ENCODE peak calls at places on chromosomes 2 and 18, in eight cellular contexts. E is GM23248; T is CD8-positive, alpha-beta memory T cell; S is fibroblast of lung; B is IMR-90; U is cardiac muscle cell; C is H1; R is neuronal stem cell. H is an unnamed sample.

GRCh38 chr2:175463639-175464310 is 282.3 kb upstream of the ATP5MC3 start:
- DNase-seq in E (no peak), T (no peak), S (no peak), B (no peak), U (no peak), C (no peak), R (no peak), H (no peak)

GRCh38 chr2:158487419-158487818 is 30.7 kb downstream of the PKP4 start:
- DNase-seq in E (peak; percentile 74), T (no peak), S (peak; percentile 91), B (peak; percentile 85), U (peak; percentile 84), C (no peak), R (no peak), H (no peak)

GRCh38 chr2:201709049-201709448 is 10.6 kb upstream of the MPP4 start:
- DNase-seq in E (peak; percentile 16), T (no peak), S (no peak), B (no peak), U (no peak), C (no peak), R (no peak), H (no peak)

GRCh38 chr2:164600763-164601162 is 20.5 kb downstream of the GRB14 start:
- DNase-seq in E (no peak), T (no peak), S (no peak), B (no peak), U (no peak), C (no peak), R (no peak), H (no peak)

GRCh38 chr2:219530048-219530963 is 13.3 kb downstream of the CHPF start:
- DNase-seq in E (peak; percentile 90), T (peak; percentile 76), S (peak; percentile 81), B (peak; percentile 78), U (peak; percentile 88), C (peak; percentile 97), R (peak; percentile 82), H (peak; percentile 90)

GRCh38 chr2:21836766-21837543 is 713.2 kb downstream of the TDRD15 start:
- DNase-seq in E (no peak), T (no peak), S (peak; percentile 98), B (peak; percentile 95), U (peak; percentile 46), C (no peak), R (no peak), H (no peak)

GRCh38 chr2:25197336-25198208 is 29.2 kb upstream of the POMC start:
- DNase-seq in E (peak; percentile 25), T (no peak), S (no peak), B (peak; percentile 28), U (peak; percentile 47), C (no peak), R (no peak), H (no peak)

GRCh38 chr18:50558157-50558556 is 1.7 kb upstream of the MAPK4 start:
- DNase-seq in E (no peak), T (no peak), S (no peak), B (no peak), U (no peak), C (no peak), R (no peak), H (no peak)

GRCh38 chr2:1052671-1053270 is 102.1 kb downstream of the SNTG2 start:
- DNase-seq in E (peak; percentile 12), T (no peak), S (peak; percentile 57), B (peak; percentile 79), U (peak; percentile 55), C (no peak), R (no peak), H (no peak)

GRCh38 chr2:156157670-156158069 is 174.9 kb downstream of the NR4A2 start:
- DNase-seq in E (no peak), T (no peak), S (no peak), B (no peak), U (no peak), C (no peak), R (peak; percentile 53), H (no peak)

GRCh38 chr2:20352230-20353216 is 1.9 kb upstream of the PUM2 start:
- DNase-seq in E (no peak), T (no peak), S (no peak), B (no peak), U (peak; percentile 19), C (no peak), R (no peak), H (no peak)

GRCh38 chr2:199659207-199659606 is 191.8 kb downstream of the FTCDNL1 start:
- DNase-seq in E (peak; percentile 62), T (no peak), S (peak; percentile 36), B (peak; percentile 3), U (peak; percentile 42), C (peak; percentile 85), R (peak; percentile 48), H (no peak)

GRCh38 chr2:65483763-65484162 is 51.4 kb upstream of the SPRED2 start:
- DNase-seq in E (peak; percentile 8), T (no peak), S (no peak), B (no peak), U (peak; percentile 52), C (no peak), R (no peak), H (no peak)

GRCh38 chr18:63586966-63587365 is at the start of gene SERPINB13:
- DNase-seq in E (no peak), T (no peak), S (no peak), B (no peak), U (no peak), C (no peak), R (no peak), H (no peak)

GRCh38 chr2:106094101-106094860 is 99.8 kb downstream of the UXS1 start:
- DNase-seq in E (no peak), T (peak; percentile 57), S (no peak), B (no peak), U (no peak), C (peak; percentile 20), R (no peak), H (no peak)

GRCh38 chr18:12827588-12827987 is 56.4 kb downstream of the PTPN2 start:
- DNase-seq in E (no peak), T (no peak), S (no peak), B (no peak), U (no peak), C (no peak), R (no peak), H (no peak)

GRCh38 chr2:8669157-8669852 is 12.6 kb upstream of the ID2 start:
- DNase-seq in E (peak; percentile 93), T (no peak), S (peak; percentile 11), B (peak; percentile 28), U (peak; percentile 85), C (no peak), R (no peak), H (peak; percentile 72)

GRCh38 chr2:43174368-43175186 is 51.8 kb downstream of the ZFP36L2 start:
- DNase-seq in E (no peak), T (peak; percentile 64), S (no peak), B (no peak), U (peak; percentile 23), C (no peak), R (no peak), H (no peak)

GRCh38 chr2:26558271-26559043 is 80.5 kb upstream of the OTOF start:
- DNase-seq in E (peak; percentile 35), T (no peak), S (no peak), B (no peak), U (peak; percentile 38), C (no peak), R (peak; percentile 48), H (no peak)

DNA sequence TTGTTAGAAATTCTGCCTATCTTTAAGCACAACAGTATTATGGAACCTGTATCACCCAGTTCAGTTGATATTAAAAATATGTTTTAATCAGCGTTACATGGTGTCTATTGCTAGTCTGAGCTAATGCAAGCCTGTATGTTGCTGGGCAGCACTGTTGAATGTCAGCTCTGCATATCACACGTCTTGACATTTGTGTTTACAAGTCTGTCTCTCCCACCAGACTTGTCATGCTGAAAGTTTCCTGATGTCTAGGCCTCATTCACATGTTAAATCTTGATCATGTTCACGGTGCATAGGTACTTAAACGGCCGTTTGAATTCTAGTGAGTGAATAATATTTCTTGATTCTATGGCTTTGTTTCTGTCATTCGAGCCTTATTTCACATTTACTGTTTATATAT is 385.0 kb downstream of the SOCS6 start:
- DNase-seq in E (no peak), T (no peak), S (no peak), B (no peak), U (no peak), C (no peak), R (no peak), H (no peak)
- H3K27ac ChIP-seq in E (no peak overlapping the region), T (no peak overlapping the region), S (no peak overlapping the region), B (no peak overlapping the region), U (no peak overlapping the region), C (no peak overlapping the region), R (no peak overlapping the region), H (no peak overlapping the region)

DNA sequence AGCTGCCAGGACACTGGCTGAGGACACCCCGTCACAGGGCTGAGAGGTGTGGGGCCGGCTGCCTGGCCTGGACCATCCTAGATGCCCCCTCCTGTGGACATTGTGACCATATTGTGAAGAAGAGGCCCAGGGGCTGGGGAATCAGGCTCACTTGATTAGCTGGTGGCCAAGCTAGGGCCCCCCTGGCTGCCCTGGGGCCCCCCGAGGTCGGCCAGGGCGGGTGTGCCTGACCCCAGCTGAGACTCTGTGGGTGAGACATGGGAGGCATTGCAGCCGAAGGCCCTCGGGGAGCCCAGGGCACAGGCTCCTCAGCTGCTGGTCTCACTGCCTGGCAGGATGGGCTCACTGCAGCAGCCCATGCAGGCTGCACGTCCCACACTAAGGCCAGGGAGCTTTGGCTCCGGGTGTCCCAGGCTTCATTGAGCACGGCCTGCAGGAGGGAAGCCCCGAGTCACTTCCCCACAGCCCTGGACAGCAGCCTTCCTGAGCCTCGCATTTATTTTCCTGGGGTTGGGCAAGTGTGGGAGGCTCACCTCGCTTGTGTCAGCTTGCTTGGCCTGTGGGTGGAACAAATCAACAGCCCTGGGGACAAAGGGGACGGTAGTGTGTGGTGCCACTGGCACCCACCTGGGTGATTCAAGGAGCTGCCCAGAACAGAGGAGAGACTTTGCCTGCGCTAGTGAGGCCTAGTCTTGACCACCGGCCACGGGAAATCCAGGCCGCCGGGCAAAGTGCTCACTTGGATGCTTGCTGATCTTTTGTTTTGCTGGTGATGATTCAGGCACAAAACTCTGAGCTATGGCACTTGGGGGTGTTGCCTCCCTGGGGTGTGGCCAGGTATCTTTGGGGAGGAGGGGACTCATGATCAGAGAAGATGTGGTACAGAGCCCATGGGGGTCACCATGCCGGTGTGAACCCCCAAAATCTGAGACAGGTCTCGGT is 1.3 kb downstream of the GAL3ST2 start:
- DNase-seq in E (no peak), T (no peak), S (no peak), B (no peak), U (no peak), C (peak; percentile 39), R (no peak), H (no peak)
- H3K27ac ChIP-seq in E (no peak overlapping the region), T (no peak overlapping the region), S (no peak overlapping the region), B (no peak overlapping the region), U (no peak overlapping the region), C (no peak overlapping the region), R (no peak overlapping the region), H (no peak overlapping the region)

GRCh38 chr18:31510319-31510718 is 12.3 kb downstream of the DSG2 start:
- DNase-seq in E (no peak), T (no peak), S (no peak), B (no peak), U (no peak), C (no peak), R (no peak), H (no peak)
- H3K27ac ChIP-seq in E (no peak overlapping the region), T (no peak overlapping the region), S (no peak overlapping the region), B (no peak overlapping the region), U (peak overlapping the region; percentile 12), C (no peak overlapping the region), R (no peak overlapping the region), H (no peak overlapping the region)

DNA sequence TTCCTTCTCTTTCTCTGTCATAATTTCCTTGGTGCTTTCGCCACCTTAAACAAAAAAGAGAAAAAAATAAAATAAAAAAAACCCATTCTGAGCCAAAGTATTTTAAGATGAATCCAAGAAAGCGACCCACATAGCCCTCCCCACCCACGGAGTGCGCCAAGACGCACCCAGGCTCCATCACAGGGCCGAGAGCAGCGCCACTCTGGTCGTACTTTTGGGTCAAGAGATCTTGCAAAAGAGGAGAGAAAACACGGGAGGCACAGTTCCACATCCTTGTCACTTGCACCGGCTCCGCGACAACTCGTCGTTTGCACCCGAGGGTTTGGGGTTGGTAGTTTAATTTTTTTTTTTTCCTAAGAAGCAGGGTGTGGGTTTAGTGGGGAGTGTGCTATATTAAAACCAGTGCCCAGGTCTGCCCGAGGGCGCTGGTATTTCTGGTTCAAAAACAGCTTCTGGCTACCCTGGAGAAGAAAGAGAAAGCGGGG is 1.7 kb upstream of the SP9 start:
- DNase-seq in E (no peak), T (no peak), S (no peak), B (no peak), U (no peak), C (no peak), R (no peak), H (no peak)
- H3K27ac ChIP-seq in E (no peak overlapping the region), T (no peak overlapping the region), S (no peak overlapping the region), B (no peak overlapping the region), U (no peak overlapping the region), C (no peak overlapping the region), R (no peak overlapping the region), H (no peak overlapping the region)